ENCODE peak calls at places on chromosomes 6 and 20, in seven cellular contexts. R is T-helper 9 cell; F is stimulated activated naive CD4-positive, alpha-beta T cell; O is tibial artery; L is cardiac fibroblast; X is NCI-H1694; N is COR-L47. T is an unnamed sample.

GRCh38 chr6:8958894-8959511 is 523.7 kb upstream of the SLC35B3 start:
- DNase-seq in R (no peak), F (no peak), O (no peak), L (no peak), X (no peak), N (no peak), T (no peak)

GRCh38 chr6:99614430-99615161 is 8.0 kb downstream of the PRDM13 start:
- DNase-seq in R (no peak), F (no peak), O (no peak), L (no peak), X (peak; percentile 49), N (peak; percentile 71), T (no peak)

GRCh38 chr6:3409699-3410384 is 47.0 kb downstream of the SLC22A23 start:
- DNase-seq in R (no peak), F (no peak), O (no peak), L (no peak), X (no peak), N (no peak), T (no peak)

GRCh38 chr6:13307508-13307995 is 20.8 kb downstream of the TBC1D7 start:
- DNase-seq in R (no peak), F (no peak), O (no peak), L (peak; percentile 97), X (no peak), N (no peak), T (no peak)

GRCh38 chr20:1389703-1390385 is 3.0 kb downstream of the FKBP1A start:
- DNase-seq in R (no peak), F (no peak), O (no peak), L (peak; percentile 78), X (no peak), N (no peak), T (no peak)

GRCh38 chr20:50883856-50884255 is 47.4 kb downstream of the ADNP start:
- DNase-seq in R (no peak), F (no peak), O (peak; percentile 10), L (no peak), X (no peak), N (no peak), T (no peak)

GRCh38 chr6:54981647-54982046 is 135.1 kb downstream of the FAM83B start:
- DNase-seq in R (no peak), F (no peak), O (no peak), L (peak; percentile 6), X (no peak), N (no peak), T (no peak)

GRCh38 chr6:90993771-90994170 is 406.9 kb upstream of the MAP3K7 start:
- DNase-seq in R (no peak), F (no peak), O (no peak), L (no peak), X (no peak), N (no peak), T (no peak)

T was measured in cerebellum.